ENCODE peak calls at places on chromosomes 13 and 19, in seven cellular contexts. One of them, this sample, is unnamed.

GRCh38 chr19:48290341-48290922 is 20.6 kb downstream of the ZNF114 start:
- DNase-seq in activated naive CD4-positive, alpha-beta T cell treated with Interleukin-2 at 50 U/mL for 16 hours: no peak
- DNase-seq in hepatic stellate cell: peak; percentile 83
- DNase-seq in C1 segment of cervical spinal cord: no peak
- DNase-seq in stomach: no peak
- DNase-seq in HAP-1: peak; percentile 56
- DNase-seq in M059J: peak; percentile 70
- DNase-seq in this sample: no peak

GRCh38 chr13:99956473-99957349 is 14.9 kb downstream of the ZIC5 start:
- DNase-seq in activated naive CD4-positive, alpha-beta T cell treated with Interleukin-2 at 50 U/mL for 16 hours: no peak
- DNase-seq in M059J: no peak
- DNase-seq in hepatic stellate cell: no peak
- DNase-seq in C1 segment of cervical spinal cord: no peak
- DNase-seq in stomach: no peak
- DNase-seq in HAP-1: no peak
- DNase-seq in this sample: no peak

GRCh38 chr19:42816901-42817300 is 51.4 kb upstream of the PSG8 start:
- DNase-seq in activated naive CD4-positive, alpha-beta T cell treated with Interleukin-2 at 50 U/mL for 16 hours: no peak
- DNase-seq in M059J: peak; percentile 8
- DNase-seq in C1 segment of cervical spinal cord: no peak
- DNase-seq in hepatic stellate cell: peak; percentile 4
- DNase-seq in HAP-1: no peak
- DNase-seq in stomach: no peak
- DNase-seq in this sample: no peak

GRCh38 chr19:5707576-5708575 is 12.1 kb downstream of the LONP1 start:
- DNase-seq in activated naive CD4-positive, alpha-beta T cell treated with Interleukin-2 at 50 U/mL for 16 hours: no peak
- DNase-seq in stomach: no peak
- DNase-seq in hepatic stellate cell: no peak
- DNase-seq in M059J: no peak
- DNase-seq in HAP-1: no peak
- DNase-seq in C1 segment of cervical spinal cord: no peak
- DNase-seq in this sample: no peak

GRCh38 chr19:17534767-17535166 is 20.7 kb upstream of the COLGALT1 start:
- DNase-seq in activated naive CD4-positive, alpha-beta T cell treated with Interleukin-2 at 50 U/mL for 16 hours: no peak
- DNase-seq in C1 segment of cervical spinal cord: no peak
- DNase-seq in stomach: no peak
- DNase-seq in HAP-1: no peak
- DNase-seq in M059J: no peak
- DNase-seq in hepatic stellate cell: no peak
- DNase-seq in this sample: no peak

GRCh38 chr13:46559272-46559805 is 6.4 kb downstream of the LRCH1 start:
- DNase-seq in M059J: no peak
- DNase-seq in C1 segment of cervical spinal cord: no peak
- DNase-seq in hepatic stellate cell: no peak
- DNase-seq in HAP-1: no peak
- DNase-seq in stomach: no peak
- DNase-seq in activated naive CD4-positive, alpha-beta T cell treated with Interleukin-2 at 50 U/mL for 16 hours: no peak
- DNase-seq in this sample: no peak

GRCh38 chr19:29117926-29118325 is 95.0 kb downstream of the UQCRFS1 start:
- DNase-seq in activated naive CD4-positive, alpha-beta T cell treated with Interleukin-2 at 50 U/mL for 16 hours: no peak
- DNase-seq in hepatic stellate cell: no peak
- DNase-seq in M059J: no peak
- DNase-seq in HAP-1: no peak
- DNase-seq in stomach: no peak
- DNase-seq in C1 segment of cervical spinal cord: no peak
- DNase-seq in this sample: no peak

GRCh38 chr13:73096173-73097117 is 37.6 kb downstream of the KLF5 start:
- DNase-seq in HAP-1: no peak
- DNase-seq in C1 segment of cervical spinal cord: no peak
- DNase-seq in stomach: no peak
- DNase-seq in M059J: peak; percentile 79
- DNase-seq in hepatic stellate cell: no peak
- DNase-seq in activated naive CD4-positive, alpha-beta T cell treated with Interleukin-2 at 50 U/mL for 16 hours: no peak
- DNase-seq in this sample: no peak

GRCh38 chr19:10408511-10409291 is 5.4 kb upstream of the CDC37 start:
- DNase-seq in activated naive CD4-positive, alpha-beta T cell treated with Interleukin-2 at 50 U/mL for 16 hours: peak; percentile 70
- DNase-seq in stomach: no peak
- DNase-seq in M059J: no peak
- DNase-seq in HAP-1: no peak
- DNase-seq in C1 segment of cervical spinal cord: peak; percentile 51
- DNase-seq in hepatic stellate cell: no peak
- DNase-seq in this sample: no peak

GRCh38 chr13:114113961-114114360 is 18.5 kb downstream of the RASA3 start:
- DNase-seq in stomach: no peak
- DNase-seq in C1 segment of cervical spinal cord: no peak
- DNase-seq in M059J: no peak
- DNase-seq in hepatic stellate cell: no peak
- DNase-seq in activated naive CD4-positive, alpha-beta T cell treated with Interleukin-2 at 50 U/mL for 16 hours: no peak
- DNase-seq in HAP-1: no peak
- DNase-seq in this sample: no peak

GRCh38 chr13:32622827-32623226 is 36.6 kb downstream of the PDS5B start:
- DNase-seq in HAP-1: no peak
- DNase-seq in hepatic stellate cell: no peak
- DNase-seq in stomach: no peak
- DNase-seq in activated naive CD4-positive, alpha-beta T cell treated with Interleukin-2 at 50 U/mL for 16 hours: peak; percentile 9
- DNase-seq in C1 segment of cervical spinal cord: no peak
- DNase-seq in M059J: no peak
- DNase-seq in this sample: no peak

GRCh38 chr19:33472696-33473624 is 48.6 kb downstream of the PEPD start:
- DNase-seq in stomach: no peak
- DNase-seq in hepatic stellate cell: peak; percentile 85
- DNase-seq in activated naive CD4-positive, alpha-beta T cell treated with Interleukin-2 at 50 U/mL for 16 hours: no peak
- DNase-seq in HAP-1: no peak
- DNase-seq in C1 segment of cervical spinal cord: no peak
- DNase-seq in M059J: peak; percentile 98
- DNase-seq in this sample: peak; percentile 72

GRCh38 chr13:39111145-39111544 is 72.9 kb downstream of the NHLRC3 start:
- DNase-seq in HAP-1: no peak
- DNase-seq in activated naive CD4-positive, alpha-beta T cell treated with Interleukin-2 at 50 U/mL for 16 hours: no peak
- DNase-seq in hepatic stellate cell: no peak
- DNase-seq in M059J: no peak
- DNase-seq in stomach: no peak
- DNase-seq in C1 segment of cervical spinal cord: no peak
- DNase-seq in this sample: no peak

GRCh38 chr13:38325426-38325825 is 24.2 kb upstream of the UFM1 start:
- DNase-seq in activated naive CD4-positive, alpha-beta T cell treated with Interleukin-2 at 50 U/mL for 16 hours: no peak
- DNase-seq in HAP-1: no peak
- DNase-seq in hepatic stellate cell: no peak
- DNase-seq in M059J: no peak
- DNase-seq in stomach: no peak
- DNase-seq in C1 segment of cervical spinal cord: no peak
- DNase-seq in this sample: no peak

GRCh38 chr13:95833713-95834112 is 156.8 kb downstream of the DNAJC3 start:
- DNase-seq in HAP-1: no peak
- DNase-seq in hepatic stellate cell: no peak
- DNase-seq in activated naive CD4-positive, alpha-beta T cell treated with Interleukin-2 at 50 U/mL for 16 hours: no peak
- DNase-seq in C1 segment of cervical spinal cord: no peak
- DNase-seq in stomach: no peak
- DNase-seq in M059J: peak; percentile 3
- DNase-seq in this sample: no peak

GRCh38 chr19:48794291-48794690 is 16.5 kb downstream of the BCAT2 start:
- DNase-seq in C1 segment of cervical spinal cord: no peak
- DNase-seq in hepatic stellate cell: no peak
- DNase-seq in stomach: no peak
- DNase-seq in activated naive CD4-positive, alpha-beta T cell treated with Interleukin-2 at 50 U/mL for 16 hours: no peak
- DNase-seq in HAP-1: no peak
- DNase-seq in M059J: no peak
- DNase-seq in this sample: no peak

GRCh38 chr19:1183543-1184172 is 9.6 kb upstream of the SBNO2 start:
- DNase-seq in M059J: peak; percentile 98
- DNase-seq in activated naive CD4-positive, alpha-beta T cell treated with Interleukin-2 at 50 U/mL for 16 hours: no peak
- DNase-seq in C1 segment of cervical spinal cord: no peak
- DNase-seq in hepatic stellate cell: no peak
- DNase-seq in HAP-1: no peak
- DNase-seq in stomach: peak; percentile 76
- DNase-seq in this sample: no peak

GRCh38 chr13:114077938-114078335 is 54.5 kb downstream of the RASA3 start:
- DNase-seq in stomach: no peak
- DNase-seq in HAP-1: peak; percentile 25
- DNase-seq in M059J: peak; percentile 15
- DNase-seq in hepatic stellate cell: peak; percentile 45
- DNase-seq in C1 segment of cervical spinal cord: no peak
- DNase-seq in activated naive CD4-positive, alpha-beta T cell treated with Interleukin-2 at 50 U/mL for 16 hours: no peak
- DNase-seq in this sample: no peak

GRCh38 chr13:90302113-90302512 is 1045.4 kb upstream of the MIR17HG start:
- DNase-seq in activated naive CD4-positive, alpha-beta T cell treated with Interleukin-2 at 50 U/mL for 16 hours: no peak
- DNase-seq in stomach: no peak
- DNase-seq in C1 segment of cervical spinal cord: no peak
- DNase-seq in M059J: peak; percentile 6
- DNase-seq in hepatic stellate cell: no peak
- DNase-seq in HAP-1: no peak
- DNase-seq in this sample: no peak

GRCh38 chr19:1423445-1424181 is 14.6 kb upstream of the RPS15 start:
- DNase-seq in activated naive CD4-positive, alpha-beta T cell treated with Interleukin-2 at 50 U/mL for 16 hours: no peak
- DNase-seq in C1 segment of cervical spinal cord: no peak
- DNase-seq in HAP-1: no peak
- DNase-seq in M059J: no peak
- DNase-seq in hepatic stellate cell: no peak
- DNase-seq in stomach: no peak
- DNase-seq in this sample: no peak

GRCh38 chr13:64052526-64052925 is 2636.9 kb upstream of the PCDH20 start:
- DNase-seq in hepatic stellate cell: no peak
- DNase-seq in HAP-1: no peak
- DNase-seq in C1 segment of cervical spinal cord: no peak
- DNase-seq in M059J: no peak
- DNase-seq in stomach: no peak
- DNase-seq in activated naive CD4-positive, alpha-beta T cell treated with Interleukin-2 at 50 U/mL for 16 hours: no peak
- DNase-seq in this sample: no peak

GRCh38 chr19:1671716-1672037 is 19.3 kb upstream of the TCF3 start:
- DNase-seq in hepatic stellate cell: no peak
- DNase-seq in M059J: no peak
- DNase-seq in HAP-1: peak; percentile 53
- DNase-seq in activated naive CD4-positive, alpha-beta T cell treated with Interleukin-2 at 50 U/mL for 16 hours: no peak
- DNase-seq in stomach: no peak
- DNase-seq in C1 segment of cervical spinal cord: no peak
- DNase-seq in this sample: no peak